ENCODE peak calls at places on chromosomes 5 and 9, in four cellular contexts. Q, S, W and T are unnamed samples.
A peak's percentile ranks its signal among the peaks of the same experiment; 100 is the strongest.

GRCh38 chr5:169352901-169353300 is 52.0 kb upstream of the SLIT3 start:
- DNase-seq in S (no peak), W (no peak), Q (no peak), T (no peak)

GRCh38 chr5:143006511-143006910 is 236.3 kb downstream of the ARHGAP26 start:
- DNase-seq in S (no peak), W (no peak), Q (no peak), T (no peak)

GRCh38 chr9:123305879-123306278 is 37.5 kb upstream of the STRBP start:
- DNase-seq in S (no peak), Q (no peak), W (no peak), T (no peak)

GRCh38 chr9:69264526-69264925 is 60.5 kb upstream of the ENTREP1 start:
- DNase-seq in W (no peak), Q (no peak), S (no peak), T (no peak)

GRCh38 chr5:66337827-66338226 is 193.7 kb downstream of the SREK1 start:
- DNase-seq in W (no peak), S (no peak), Q (peak; percentile 6), T (no peak)

GRCh38 chr5:89967806-89968444 is 441.6 kb downstream of the CETN3 start:
- DNase-seq in S (no peak), Q (no peak), W (no peak), T (no peak)

GRCh38 chr5:164824671-164825070 is 1319.3 kb downstream of the MAT2B start:
- DNase-seq in S (no peak), Q (peak; percentile 74), W (no peak), T (no peak)

GRCh38 chr5:151068571-151069197 is 12.2 kb downstream of the TNIP1 start:
- DNase-seq in Q (no peak), W (no peak), S (no peak), T (no peak)

GRCh38 chr5:40873481-40873880 is 32.3 kb downstream of the CARD6 start:
- DNase-seq in S (no peak), W (no peak), Q (no peak), T (no peak)

GRCh38 chr5:160155017-160155725 is 35.9 kb upstream of the PWWP2A start:
- DNase-seq in Q (peak; percentile 78), S (no peak), W (no peak), T (no peak)

GRCh38 chr5:109691248-109691574 is 1.5 kb downstream of the MAN2A1 start:
- DNase-seq in S (no peak), W (no peak), Q (no peak), T (no peak)

GRCh38 chr5:66239034-66239433 is 94.9 kb downstream of the SREK1 start:
- DNase-seq in W (no peak), Q (peak; percentile 48), S (no peak), T (no peak)

GRCh38 chr5:68710514-68710913 is 383.3 kb upstream of the SLC30A5 start:
- DNase-seq in S (no peak), Q (no peak), W (no peak), T (no peak)

GRCh38 chr5:5178580-5178979 is 38.5 kb downstream of the ADAMTS16 start:
- DNase-seq in W (no peak), Q (no peak), S (no peak), T (no peak)

GRCh38 chr5:140381972-140382371 is 19.7 kb upstream of the ANKHD1 start:
- DNase-seq in Q (no peak), W (no peak), S (no peak), T (no peak)

GRCh38 chr5:176541338-176542134 is 4.3 kb upstream of the RNF44 start:
- DNase-seq in S (peak; percentile 76), W (peak; percentile 44), Q (peak; percentile 90), T (peak; percentile 66)

GRCh38 chr5:151740958-151741373 is 17.5 kb downstream of the ATOX1 start:
- DNase-seq in Q (no peak), S (no peak), W (no peak), T (no peak)

GRCh38 chr5:105057893-105058292 is 1495.3 kb upstream of the NUDT12 start:
- DNase-seq in S (no peak), W (no peak), Q (no peak), T (no peak)

GRCh38 chr5:158422653-158423505 is 563.9 kb upstream of the CLINT1 start:
- DNase-seq in S (no peak), Q (no peak), W (no peak), T (no peak)

GRCh38 chr5:122137702-122138101 is 8.4 kb downstream of the ZNF474 start:
- DNase-seq in S (no peak), Q (no peak), W (no peak), T (no peak)

GRCh38 chr9:99173570-99174504 is 47.9 kb downstream of the ALG2 start:
- DNase-seq in S (no peak), W (no peak), Q (no peak), T (no peak)

GRCh38 chr5:173746050-173746449 is 129.6 kb upstream of the BOD1 start:
- DNase-seq in S (no peak), Q (peak; percentile 79), W (no peak), T (no peak)

GRCh38 chr5:109936996-109937395 is 247.3 kb downstream of the MAN2A1 start:
- DNase-seq in S (no peak), Q (peak; percentile 45), W (no peak), T (no peak)

GRCh38 chr5:123107343-123108240 is 18.6 kb downstream of the PRDM6 start:
- DNase-seq in S (no peak), W (no peak), Q (no peak), T (no peak)

GRCh38 chr5:125486634-125487033 is 740.2 kb upstream of the ZNF608 start:
- DNase-seq in W (no peak), Q (no peak), S (no peak), T (no peak)

GRCh38 chr5:172733179-172733973 is 37.6 kb downstream of the DUSP1 start:
- DNase-seq in W (peak; percentile 89), Q (peak; percentile 50), S (peak; percentile 94), T (no peak)

GRCh38 chr5:95858023-95858461 is 35.5 kb upstream of the GLRX start:
- DNase-seq in W (no peak), Q (no peak), S (peak; percentile 78), T (no peak)

GRCh38 chr5:173477320-173478055 is 139.0 kb downstream of the BOD1 start:
- DNase-seq in W (no peak), Q (no peak), S (peak; percentile 64), T (no peak)

GRCh38 chr5:143218563-143219170 is 184.8 kb downstream of the NR3C1 start:
- DNase-seq in Q (peak; percentile 88), W (no peak), S (no peak), T (no peak)

GRCh38 chr5:177426566-177427210 is at the start of gene GRK6:
- DNase-seq in S (peak; percentile 72), W (no peak), Q (peak; percentile 42), T (peak; percentile 58)

GRCh38 chr5:172414618-172415599 is 39.4 kb downstream of the SH3PXD2B start:
- DNase-seq in S (peak; percentile 79), W (peak; percentile 71), Q (no peak), T (no peak)

GRCh38 chr5:81007637-81008027 is 47.5 kb downstream of the RASGRF2 start:
- DNase-seq in Q (no peak), W (no peak), S (no peak), T (peak; percentile 25)

GRCh38 chr9:123716339-123716738 is 213.6 kb downstream of the DENND1A start:
- DNase-seq in W (no peak), S (no peak), Q (no peak), T (no peak)

GRCh38 chr5:90675222-90675621 is 116.6 kb downstream of the ADGRV1 start:
- DNase-seq in S (no peak), Q (peak; percentile 18), W (no peak), T (no peak)

GRCh38 chr5:6253281-6253680 is 125.1 kb downstream of the MED10 start:
- DNase-seq in S (no peak), W (no peak), Q (no peak), T (no peak)
- H3K27ac ChIP-seq in S (no peak overlapping the region), W (no peak overlapping the region), Q (no peak overlapping the region), T (no peak overlapping the region)

GRCh38 chr9:120396926-120397325 is 183.0 kb downstream of the CDK5RAP2 start:
- DNase-seq in Q (no peak), S (no peak), W (no peak), T (no peak)
- H3K4me1 ChIP-seq in Q (no peaks in the 10 kb centered on the region), S (no peaks in the 10 kb centered on the region), W (no peaks in the 10 kb centered on the region), T (no peaks in the 10 kb centered on the region)

DNA sequence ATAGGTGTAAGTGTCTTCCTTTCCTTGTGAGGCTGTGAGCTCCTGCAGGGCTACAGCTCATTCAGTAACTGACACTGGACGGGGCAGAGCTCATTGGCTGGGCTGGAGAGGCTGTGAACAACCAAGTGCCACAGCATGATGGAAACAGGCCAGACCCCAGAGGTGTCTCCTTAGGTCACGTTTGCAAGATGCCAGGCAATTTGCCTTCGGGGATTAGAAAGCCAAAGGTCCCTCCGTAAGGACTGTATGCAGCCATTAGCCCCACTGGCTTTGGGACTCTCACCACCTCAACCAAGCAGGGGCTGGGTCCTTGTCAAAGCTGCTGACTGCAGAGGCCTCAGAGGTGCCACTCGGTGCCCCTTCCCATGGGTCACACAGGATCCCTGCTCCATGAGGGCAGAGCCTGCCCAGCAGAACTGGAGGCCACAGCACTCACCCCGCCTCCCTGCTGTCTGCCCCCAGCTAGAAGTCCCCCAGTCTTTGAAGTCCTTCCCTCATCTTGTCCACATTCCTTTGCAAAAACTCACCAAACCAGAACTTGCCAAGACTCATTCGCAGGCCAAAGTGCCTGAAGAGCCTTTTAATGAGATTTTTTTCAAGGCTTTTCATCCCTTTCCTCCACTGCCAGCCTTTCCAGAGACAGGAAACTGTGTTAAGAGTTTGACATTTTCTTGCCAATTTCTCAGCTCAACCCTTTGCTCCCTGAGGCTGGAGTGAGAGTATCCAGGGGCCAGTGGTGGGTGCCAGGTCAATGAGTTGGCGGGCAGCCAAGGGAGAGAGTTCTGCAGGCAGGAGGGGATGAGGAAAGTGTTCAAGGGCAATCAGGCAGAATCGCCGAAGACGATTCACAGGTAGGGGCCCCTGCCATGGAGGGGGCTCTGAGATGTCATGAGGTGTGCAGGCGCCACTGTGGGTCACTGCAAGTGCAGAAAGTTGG is 39.7 kb upstream of the SLC25A51 start:
- DNase-seq in W (no peak), S (peak; percentile 79), Q (peak; percentile 60), T (no peak)
- H3K27ac ChIP-seq in W (peak overlapping the region; percentile 53), S (no peak overlapping the region), Q (no peak overlapping the region), T (no peak overlapping the region)

GRCh38 chr5:58838732-58839131 is 255.9 kb downstream of the RAB3C start:
- DNase-seq in W (no peak), S (no peak), Q (no peak), T (no peak)
- H3K4me1 ChIP-seq in W (no peaks in the 10 kb centered on the region), S (no peaks in the 10 kb centered on the region), Q (no peaks in the 10 kb centered on the region), T (no peaks in the 10 kb centered on the region)

GRCh38 chr5:922745-923472 is 30.2 kb downstream of the TRIP13 start:
- DNase-seq in Q (no peak), S (no peak), W (no peak), T (no peak)

GRCh38 chr5:921456-921855 is 28.8 kb downstream of the TRIP13 start:
- DNase-seq in W (no peak), S (no peak), Q (no peak), T (no peak)

GRCh38 chr5:922041-922744 is 29.5 kb downstream of the TRIP13 start:
- DNase-seq in Q (no peak), W (no peak), S (no peak), T (no peak)

GRCh38 chr5:926416-927171 is 33.9 kb downstream of the TRIP13 start:
- DNase-seq in W (no peak), Q (peak; percentile 47), S (no peak), T (no peak)

DNA sequence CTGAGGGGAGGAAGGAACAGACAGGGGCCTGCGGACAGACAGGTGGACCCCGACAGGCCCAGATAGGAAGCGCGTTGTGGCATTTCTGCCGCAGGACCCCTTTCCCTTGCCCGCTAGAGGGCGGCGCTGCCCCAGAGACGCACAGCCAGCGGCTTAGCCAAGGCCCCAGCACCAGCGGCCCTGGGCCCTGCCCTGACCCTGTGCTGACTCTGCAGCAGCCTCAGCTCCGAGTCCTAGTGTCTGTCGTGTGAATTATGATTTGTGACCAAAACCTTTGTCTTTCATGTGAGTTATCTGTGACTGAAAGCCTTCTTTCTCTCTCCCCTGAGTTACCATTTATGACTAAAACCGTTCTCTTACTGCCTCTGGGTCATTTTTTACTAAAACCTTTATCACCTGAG is 30.8 kb downstream of the TRIP13 start:
- DNase-seq in W (peak; percentile 59), S (peak; percentile 84), Q (peak; percentile 84), T (peak; percentile 31)
- H3K27ac ChIP-seq in W (no peak overlapping the region), S (no peak overlapping the region), Q (no peak overlapping the region), T (no peak overlapping the region)